ENCODE peak calls at places on chromosome 17, in seven cellular contexts. N is adrenal gland; A is iris pigment epithelial cell; M is activated T-cell treated with anti-CD3 and anti-CD28 coated beads for 24 hours; Q is esophagus muscularis mucosa; G is stimulated activated effector memory CD8-positive, alpha-beta T cell treated with anti-CD3 and anti-CD28 coated beads, Interleukin-12 subunit alpha, Interleukin-12 subunit beta, amount 100 ng/mL, for 72 hours; Z is effector CD4-positive, alpha-beta T cell. F is an unnamed sample.

GRCh38 chr17:76989519-76989918 is 121.3 kb downstream of the MGAT5B start:
- DNase-seq in Q (no peak), N (no peak), G (no peak), Z (no peak), M (no peak), A (no peak), F (no peak)

GRCh38 chr17:49187301-49187700 is 23.1 kb downstream of the GNGT2 start:
- DNase-seq in Z (no peak), M (no peak), Q (no peak), A (peak), G (no peak), N (no peak), F (no peak)

GRCh38 chr17:80742581-80743180 is 198.0 kb downstream of the RPTOR start:
- DNase-seq in G (no peak), N (no peak), Z (no peak), Q (no peak), A (no peak), M (no peak), F (no peak)

GRCh38 chr17:81733507-81734404 is 21.7 kb downstream of the SLC25A10 start:
- DNase-seq in Q (peak), M (peak), N (peak), G (peak), A (peak), Z (peak), F (no peak)

GRCh38 chr17:81840826-81841778 is 6.3 kb upstream of the PPP1R27 start:
- DNase-seq in N (no peak), G (no peak), Z (no peak), Q (no peak), M (no peak), A (no peak), F (no peak)

GRCh38 chr17:56694825-56695224 is 101.3 kb downstream of the NOG start:
- DNase-seq in G (no peak), M (no peak), A (peak), Q (no peak), N (no peak), Z (no peak), F (no peak)

GRCh38 chr17:69733171-69734014 is 318.9 kb downstream of the MAP2K6 start:
- DNase-seq in A (peak), G (no peak), Q (no peak), M (no peak), N (no peak), Z (no peak), F (no peak)

GRCh38 chr17:49845210-49845782 is 2.6 kb downstream of the TAC4 start:
- DNase-seq in A (no peak), Z (no peak), G (no peak), M (no peak), Q (no peak), N (no peak), F (no peak)

GRCh38 chr17:47804461-47804860 is 17.1 kb downstream of the OSBPL7 start:
- DNase-seq in G (no peak), A (no peak), M (no peak), Q (no peak), Z (no peak), N (peak), F (no peak)

GRCh38 chr17:19747829-19748806 is at the start of gene ALDH3A1:
- DNase-seq in M (no peak), G (no peak), Q (no peak), N (no peak), Z (no peak), A (no peak), F (no peak)

GRCh38 chr17:74677558-74678466 is 34.9 kb downstream of the CD300LF start:
- DNase-seq in A (peak), G (no peak), Z (no peak), N (no peak), Q (no peak), M (no peak), F (no peak)

GRCh38 chr17:30549864-30550511 is 72.8 kb downstream of the GOSR1 start:
- DNase-seq in A (no peak), G (no peak), M (no peak), Q (no peak), N (no peak), Z (no peak), F (no peak)

GRCh38 chr17:45834471-45835396 is 9.9 kb upstream of the SPPL2C start:
- DNase-seq in Q (no peak), Z (no peak), A (no peak), G (no peak), N (no peak), M (no peak), F (no peak)

GRCh38 chr17:45374501-45374900 is 57.7 kb upstream of the MAP3K14 start:
- DNase-seq in Z (no peak), N (no peak), M (no peak), A (no peak), Q (no peak), G (no peak), F (no peak)

GRCh38 chr17:77370536-77370935 is 229.8 kb downstream of the SEC14L1 start:
- DNase-seq in Q (no peak), N (no peak), Z (no peak), M (no peak), G (no peak), A (no peak), F (no peak)

GRCh38 chr17:61662771-61663170 is 71.8 kb upstream of the NACA2 start:
- DNase-seq in M (no peak), N (no peak), Z (no peak), Q (no peak), A (no peak), G (no peak), F (no peak)

GRCh38 chr17:33905338-33905800 is 349.7 kb upstream of the CCL2 start:
- DNase-seq in A (no peak), G (no peak), M (no peak), N (no peak), Z (no peak), Q (no peak), F (no peak)

GRCh38 chr17:40063915-40064531 is 1.3 kb downstream of the THRA start:
- DNase-seq in A (no peak), G (no peak), Q (no peak), N (peak), M (no peak), Z (no peak), F (no peak)

GRCh38 chr17:81727324-81728031 is 15.4 kb downstream of the SLC25A10 start:
- DNase-seq in A (no peak), Q (no peak), N (no peak), Z (no peak), G (no peak), M (no peak), F (no peak)

GRCh38 chr17:38572665-38573365 is 32.9 kb downstream of the SRCIN1 start:
- DNase-seq in N (no peak), Q (no peak), G (no peak), M (no peak), A (no peak), Z (no peak), F (no peak)

F was measured in GM04503.